ENCODE peak calls at places on chromosomes 13 and 19, in six cellular contexts. O is fibroblast of pulmonary artery, J is MM.1S, K is uterus, F is AG09319, C is GM13977. P is an unnamed sample.

GRCh38 chr13:104327217-104327616 is 1261.0 kb upstream of the SLC10A2 start:
- DNase-seq in J (no peak), F (no peak), O (no peak), C (no peak), K (no peak), P (no peak)

GRCh38 chr19:39389621-39390414 is 1.1 kb downstream of the PAF1 start:
- DNase-seq in J (no peak), C (no peak), F (no peak), K (no peak), O (no peak), P (no peak)

GRCh38 chr19:8615813-8616596 is 5.5 kb upstream of the ADAMTS10 start:
- DNase-seq in O (peak), J (peak), C (peak), K (peak), F (no peak), P (peak)

GRCh38 chr13:53442979-53443378 is 414.4 kb downstream of the OLFM4 start:
- DNase-seq in C (no peak), O (no peak), K (no peak), F (no peak), J (no peak), P (no peak)

GRCh38 chr19:40116075-40116474 is 25.3 kb upstream of the ZNF780A start:
- DNase-seq in O (no peak), C (no peak), J (no peak), F (no peak), K (no peak), P (no peak)

GRCh38 chr13:97234236-97234635 is 12.1 kb downstream of the MBNL2 start:
- DNase-seq in K (no peak), J (no peak), C (no peak), F (no peak), O (no peak), P (no peak)

GRCh38 chr13:112351825-112352224 is 24.3 kb upstream of the SPACA7 start:
- DNase-seq in J (no peak), C (no peak), F (no peak), O (no peak), K (no peak), P (no peak)

GRCh38 chr13:55761986-55762385 is 1378.7 kb upstream of the PRR20A start:
- DNase-seq in O (no peak), C (no peak), J (peak), F (no peak), K (no peak), P (no peak)

GRCh38 chr13:25727250-25727649 is 324.6 kb downstream of the SHISA2 start:
- DNase-seq in K (no peak), F (no peak), O (no peak), J (no peak), C (no peak), P (no peak)

DNA sequence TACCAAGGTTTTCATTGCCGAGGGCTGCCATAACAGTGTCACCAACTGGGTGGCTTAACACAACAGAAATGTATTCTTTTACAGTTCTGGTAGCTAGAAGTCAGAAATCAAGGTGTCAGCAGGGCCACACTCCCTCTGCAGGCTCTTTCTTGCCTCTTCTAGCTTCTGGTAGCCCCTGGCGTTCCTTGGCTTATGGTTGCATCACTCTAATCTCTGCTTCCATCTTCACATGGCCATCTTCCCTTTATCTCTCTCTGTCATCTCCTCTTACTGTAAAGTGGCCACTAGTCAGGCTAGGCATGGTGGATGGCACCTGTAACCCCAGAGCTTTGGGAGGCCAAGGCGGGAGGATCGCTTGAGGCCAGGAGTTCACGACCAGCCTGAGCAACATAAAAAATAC is 38.0 kb upstream of the MRI1 start:
- DNase-seq in J (no peak), O (no peak), F (no peak), C (no peak), K (no peak), P (no peak)
- TF ChIP-seq CTCF in J (no peak), O (no peak), F (no peak), C (no peak), K (no peak), P (no peak)

DNA sequence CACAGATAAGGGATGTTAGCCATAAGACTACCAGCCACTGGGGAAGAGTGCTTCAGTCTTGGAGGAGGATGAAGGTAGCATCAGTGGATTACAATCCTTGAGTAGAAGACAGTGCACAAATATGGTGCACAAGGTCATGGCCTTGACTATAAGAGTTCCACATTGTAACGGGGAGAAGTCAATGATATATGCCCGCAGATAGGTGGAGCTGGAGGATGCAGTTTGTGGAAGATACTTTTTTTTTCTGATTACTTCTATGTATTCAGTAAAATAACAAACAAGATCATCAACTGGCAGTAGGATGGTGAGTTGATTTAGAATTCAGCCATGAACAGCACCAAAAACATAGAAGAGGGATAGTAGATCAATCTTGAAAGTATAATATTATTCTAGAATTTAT is 926.8 kb upstream of the MIR17HG start:
- DNase-seq in O (peak), K (no peak), C (no peak), F (no peak), J (no peak), P (no peak)
- TF ChIP-seq CTCF in O (peak), K (no peak), C (no peak), F (peak), J (no peak), P (no peak)

DNA sequence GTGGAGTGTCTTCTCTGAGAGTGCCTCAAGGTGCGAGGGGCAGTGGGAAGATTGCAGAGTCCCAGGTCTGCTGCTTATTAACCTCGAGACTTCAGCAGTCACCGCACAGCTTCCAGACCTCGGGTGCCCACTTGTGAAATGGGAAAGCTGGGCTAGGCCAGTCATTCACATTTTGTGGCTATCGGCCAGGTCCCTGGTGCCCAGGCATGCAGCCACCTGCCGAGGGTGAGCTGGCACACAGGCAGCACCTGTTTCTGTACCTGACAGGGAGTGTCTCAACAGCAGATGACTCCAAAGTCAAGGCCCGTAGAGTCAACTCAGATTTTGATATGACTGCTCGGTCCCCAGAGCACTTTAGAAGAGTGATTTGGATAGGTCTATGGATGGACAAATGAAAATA is 21.9 kb downstream of the UQCRFS1 start:
- DNase-seq in K (no peak), C (no peak), O (no peak), F (no peak), J (no peak), P (no peak)
- TF ChIP-seq CTCF in K (no peak), C (no peak), O (no peak), F (no peak), J (no peak), P (no peak)

DNA sequence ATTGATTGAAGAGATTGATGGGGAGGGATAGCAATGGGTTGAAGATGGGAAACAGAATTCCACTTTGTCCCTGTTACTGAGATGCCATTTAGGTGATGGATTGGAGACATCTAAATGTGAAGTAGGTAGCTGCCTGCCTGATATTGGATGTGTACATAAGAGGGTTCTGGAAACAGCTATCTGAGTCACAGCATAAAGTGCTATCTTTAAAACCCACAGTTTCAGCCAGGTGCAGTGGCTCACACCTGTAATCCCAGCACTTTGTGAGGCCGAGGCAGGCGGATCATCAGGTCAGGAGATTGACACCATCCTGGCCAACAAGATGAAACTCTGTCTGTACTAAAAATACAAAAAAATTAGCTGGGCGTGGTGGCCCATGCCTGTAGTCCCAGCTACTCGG is 72.6 kb downstream of the DNAJC3 start:
- DNase-seq in J (peak), F (no peak), C (no peak), O (no peak), K (no peak), P (no peak)
- TF ChIP-seq CTCF in J (no peak), F (no peak), C (no peak), O (no peak), K (no peak), P (no peak)

GRCh38 chr19:55116232-55117062 is 990 bp downstream of the PPP1R12C start:
- DNase-seq in C (peak), F (no peak), J (peak), O (peak), K (peak), P (peak)

GRCh38 chr19:55118401-55118991 is 1.1 kb upstream of the PPP1R12C start:
- DNase-seq in O (peak), C (no peak), K (no peak), J (no peak), F (no peak), P (peak)

GRCh38 chr19:55117063-55117635 is 288 bp downstream of the PPP1R12C start:
- DNase-seq in C (no peak), K (peak), F (no peak), J (no peak), O (no peak), P (peak)

GRCh38 chr19:55117636-55118391 is at the start of gene PPP1R12C:
- DNase-seq in J (peak), C (peak), O (peak), F (peak), K (peak), P (peak)

DNA sequence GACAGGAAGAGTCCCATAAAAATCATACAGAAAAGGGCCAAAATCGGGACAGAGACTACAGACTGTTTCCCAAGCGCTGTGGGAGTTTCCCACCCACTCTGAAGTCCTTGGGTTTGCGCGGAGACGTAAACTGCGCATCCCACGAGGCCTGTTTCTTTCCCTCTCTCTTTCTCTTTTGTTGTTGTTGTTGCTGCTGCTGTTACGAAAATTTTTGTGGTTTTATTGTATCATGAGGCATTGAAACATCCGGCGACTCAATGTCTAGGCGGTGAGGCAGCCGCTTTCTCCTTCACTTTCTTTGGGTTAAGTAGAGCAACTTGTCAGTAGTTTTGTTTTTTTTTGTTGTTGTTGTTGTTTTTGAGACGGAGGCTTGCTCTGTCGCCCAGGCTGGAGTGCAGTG is 1.6 kb upstream of the PPP1R12C start:
- DNase-seq in C (no peak), K (no peak), O (no peak), J (no peak), F (no peak), P (peak)
- TF ChIP-seq CTCF in C (no peak), K (no peak), O (no peak), J (no peak), F (no peak), P (no peak)

DNA sequence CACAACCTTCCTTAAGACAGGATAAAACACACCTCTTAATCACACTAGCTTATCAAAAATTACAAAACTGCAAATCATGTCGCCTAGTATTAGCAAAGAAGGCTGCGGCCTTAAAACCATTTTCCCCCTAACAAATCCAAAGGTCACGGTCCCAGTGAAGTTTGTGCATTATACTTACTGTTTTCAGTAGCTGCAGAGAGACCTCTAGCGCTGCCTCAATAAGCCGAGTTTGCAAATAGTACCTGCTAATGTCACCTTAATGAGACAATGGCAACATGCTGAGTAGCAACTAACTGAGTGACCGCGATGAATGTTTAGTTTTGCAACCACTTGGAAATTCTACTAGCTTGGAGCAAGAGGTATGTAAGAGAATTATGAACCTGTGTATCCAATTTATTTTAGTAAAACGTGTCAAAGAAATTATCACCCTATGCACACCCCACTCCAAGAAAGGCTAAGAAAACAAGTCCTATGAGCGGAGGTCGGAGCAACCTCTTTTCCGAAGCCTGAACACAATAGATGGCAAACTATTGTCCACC is 1.2 kb downstream of the KPNA3 start:
- DNase-seq in K (no peak), C (peak), O (peak), F (no peak), J (peak), P (peak)
- TF ChIP-seq CTCF in K (no peak), C (peak), O (peak), F (peak), J (no peak), P (no peak)

P was measured in activated CD8-positive, alpha-beta T cell treated with anti-CD3 and anti-CD28 coated beads for 36 hours.